ENCODE peak calls at places on chromosomes 16 and 17, in eight cellular contexts. I, E, P, A, Z, C, M and K are unnamed samples.

GRCh38 chr16:64133396-64133795 is 988.5 kb downstream of the CDH11 start:
- DNase-seq in I (no peak), E (no peak), P (no peak), A (no peak), Z (no peak), C (no peak), M (no peak), K (no peak)

GRCh38 chr16:54191163-54191562 is 95.4 kb downstream of the IRX3 start:
- DNase-seq in I (no peak), E (no peak), P (no peak), A (no peak), Z (no peak), C (no peak), M (no peak), K (no peak)

GRCh38 chr17:77076046-77076882 is 64.5 kb upstream of the SEC14L1 start:
- DNase-seq in I (no peak), E (no peak), P (no peak), A (no peak), Z (no peak), C (no peak), M (no peak), K (no peak)

GRCh38 chr17:30236807-30237206 is 1.3 kb upstream of the SLC6A4 start:
- DNase-seq in I (peak; percentile 76), E (no peak), P (peak; percentile 78), A (peak; percentile 49), Z (peak; percentile 25), C (peak; percentile 15), M (peak; percentile 30), K (peak; percentile 44)

GRCh38 chr16:48810803-48811453 is 200.9 kb upstream of the N4BP1 start:
- DNase-seq in I (no peak), E (no peak), P (peak; percentile 39), A (no peak), Z (no peak), C (no peak), M (no peak), K (no peak)

GRCh38 chr17:76772842-76773521 is 35.1 kb downstream of the MFSD11 start:
- DNase-seq in I (no peak), E (peak; percentile 11), P (no peak), A (no peak), Z (no peak), C (no peak), M (peak; percentile 80), K (no peak)

GRCh38 chr17:283911-284675 is 68.5 kb downstream of the RPH3AL start:
- DNase-seq in I (peak; percentile 38), E (no peak), P (no peak), A (no peak), Z (peak; percentile 8), C (no peak), M (no peak), K (peak; percentile 38)

GRCh38 chr16:8679156-8679555 is 4.7 kb downstream of the ABAT start:
- DNase-seq in I (no peak), E (no peak), P (no peak), A (no peak), Z (no peak), C (no peak), M (peak; percentile 57), K (no peak)

GRCh38 chr16:9419161-9419560 is 327.7 kb downstream of the HAPSTR1 start:
- DNase-seq in I (no peak), E (no peak), P (no peak), A (no peak), Z (no peak), C (no peak), M (no peak), K (no peak)

GRCh38 chr17:29326414-29326813 is 32.5 kb upstream of the NUFIP2 start:
- DNase-seq in I (no peak), E (no peak), P (no peak), A (no peak), Z (no peak), C (no peak), M (no peak), K (no peak)

GRCh38 chr17:81391268-81391963 is 3.8 kb upstream of the BAHCC1 start:
- DNase-seq in I (no peak), E (no peak), P (no peak), A (no peak), Z (no peak), C (no peak), M (no peak), K (no peak)

GRCh38 chr17:81390436-81391214 is 4.6 kb upstream of the BAHCC1 start:
- DNase-seq in I (no peak), E (no peak), P (no peak), A (no peak), Z (peak; percentile 17), C (no peak), M (no peak), K (no peak)

GRCh38 chr17:81388612-81389367 is 6.5 kb upstream of the BAHCC1 start:
- DNase-seq in I (no peak), E (no peak), P (peak; percentile 63), A (no peak), Z (peak; percentile 37), C (no peak), M (no peak), K (no peak)

GRCh38 chr17:81389585-81389984 is 5.7 kb upstream of the BAHCC1 start:
- DNase-seq in I (no peak), E (no peak), P (no peak), A (no peak), Z (no peak), C (no peak), M (no peak), K (no peak)

GRCh38 chr17:81390029-81390428 is 5.2 kb upstream of the BAHCC1 start:
- DNase-seq in I (no peak), E (no peak), P (no peak), A (no peak), Z (peak; percentile 20), C (no peak), M (no peak), K (no peak)
- H3K9me3 ChIP-seq in I (no peaks in the 10 kb centered on the region), E (no peaks in the 10 kb centered on the region), P (no peaks in the 10 kb centered on the region), A (no peaks in the 10 kb centered on the region), Z (no peaks in the 10 kb centered on the region), C (no peaks in the 10 kb centered on the region), M (no peaks in the 10 kb centered on the region), K (no peaks in the 10 kb centered on the region)

GRCh38 chr17:21037117-21037803 is 5.6 kb downstream of the USP22 start:
- DNase-seq in I (no peak), E (no peak), P (no peak), A (no peak), Z (no peak), C (no peak), M (no peak), K (no peak)
- H3K27ac ChIP-seq in I (no peak overlapping the region), E (no peak overlapping the region), P (no peak overlapping the region), A (peak overlapping the region; percentile 13), Z (no peak overlapping the region), C (no peak overlapping the region), M (no peak overlapping the region), K (peak overlapping the region; percentile 23)

GRCh38 chr16:35182943-35183550 is 1723.6 kb downstream of the TP53TG3F start:
- DNase-seq in I (no peak), E (no peak), P (no peak), A (no peak), Z (no peak), C (no peak), M (no peak), K (no peak)

GRCh38 chr16:35186045-35186759 is 1726.8 kb downstream of the TP53TG3F start:
- DNase-seq in I (peak; percentile 16), E (no peak), P (no peak), A (no peak), Z (no peak), C (no peak), M (no peak), K (no peak)

GRCh38 chr16:35185366-35186044 is 1726.1 kb downstream of the TP53TG3F start:
- DNase-seq in I (no peak), E (no peak), P (no peak), A (no peak), Z (no peak), C (no peak), M (no peak), K (no peak)

GRCh38 chr16:35182043-35182677 is 1722.7 kb downstream of the TP53TG3F start:
- DNase-seq in I (no peak), E (no peak), P (no peak), A (no peak), Z (no peak), C (no peak), M (no peak), K (no peak)

GRCh38 chr16:35184356-35184870 is 1725.0 kb downstream of the TP53TG3F start:
- DNase-seq in I (no peak), E (no peak), P (no peak), A (no peak), Z (no peak), C (no peak), M (no peak), K (no peak)
- H3K9me3 ChIP-seq in I (no peaks in the 10 kb centered on the region), E (peaks cover 75% of the 10 kb centered on the region), P (peaks cover 96% of the 10 kb centered on the region), A (no peaks in the 10 kb centered on the region), Z (no peaks in the 10 kb centered on the region), C (no peaks in the 10 kb centered on the region), M (peaks cover 18% of the 10 kb centered on the region), K (no peaks in the 10 kb centered on the region)

GRCh38 chr16:30738984-30739951 is 9.0 kb upstream of the PHKG2 start:
- DNase-seq in I (no peak), E (no peak), P (no peak), A (no peak), Z (no peak), C (no peak), M (no peak), K (no peak)

GRCh38 chr16:30743690-30744089 is 4.5 kb upstream of the PHKG2 start:
- DNase-seq in I (no peak), E (no peak), P (no peak), A (peak; percentile 55), Z (peak; percentile 50), C (peak; percentile 48), M (no peak), K (no peak)

GRCh38 chr16:30741461-30741914 is 6.7 kb upstream of the PHKG2 start:
- DNase-seq in I (peak; percentile 78), E (peak; percentile 70), P (peak; percentile 63), A (no peak), Z (no peak), C (no peak), M (peak; percentile 100), K (peak; percentile 71)

GRCh38 chr16:30737794-30738648 is 10.2 kb upstream of the PHKG2 start:
- DNase-seq in I (no peak), E (no peak), P (no peak), A (no peak), Z (no peak), C (no peak), M (no peak), K (no peak)

GRCh38 chr16:30740364-30741251 is 7.6 kb upstream of the PHKG2 start:
- DNase-seq in I (peak; percentile 91), E (no peak), P (peak; percentile 89), A (peak; percentile 86), Z (peak; percentile 80), C (peak; percentile 88), M (peak; percentile 98), K (peak; percentile 95)
- H3K27ac ChIP-seq in I (peak overlapping the region; percentile 88), E (peak overlapping the region; percentile 69), P (no peak overlapping the region), A (peak overlapping the region; percentile 56), Z (peak overlapping the region; percentile 47), C (peak overlapping the region; percentile 42), M (peak overlapping the region; percentile 100), K (peak overlapping the region; percentile 69)